ENCODE peak calls at places on chromosomes 12 and 14, in seven cellular contexts. One of them, this sample, is unnamed.
A peak's percentile ranks its signal among the peaks of the same experiment; 100 is the strongest.

GRCh38 chr14:101328412-101329149 is 232.7 kb upstream of the DIO3 start:
- DNase-seq in activated CD4-positive, alpha-beta T cell treated with anti-CD3 and anti-CD28 coated beads for 36 hours: no peak
- DNase-seq in GM03348: no peak
- DNase-seq in cardiac muscle cell: no peak
- DNase-seq in DMS153: no peak
- DNase-seq in left ventricle myocardium inferior: no peak
- DNase-seq in NCI-H2081 treated with DMSO at 0.1 percent for 48 hours: no peak
- DNase-seq in this sample: no peak

GRCh38 chr12:52044284-52044983 is 6.8 kb upstream of the NR4A1 start:
- DNase-seq in cardiac muscle cell: no peak
- DNase-seq in DMS153: no peak
- DNase-seq in NCI-H2081 treated with DMSO at 0.1 percent for 48 hours: no peak
- DNase-seq in left ventricle myocardium inferior: peak; percentile 87
- DNase-seq in activated CD4-positive, alpha-beta T cell treated with anti-CD3 and anti-CD28 coated beads for 36 hours: no peak
- DNase-seq in GM03348: peak; percentile 91
- DNase-seq in this sample: no peak

GRCh38 chr12:30013051-30013450 is 229.3 kb upstream of the TMTC1 start:
- DNase-seq in GM03348: no peak
- DNase-seq in left ventricle myocardium inferior: no peak
- DNase-seq in DMS153: no peak
- DNase-seq in cardiac muscle cell: peak; percentile 40
- DNase-seq in activated CD4-positive, alpha-beta T cell treated with anti-CD3 and anti-CD28 coated beads for 36 hours: no peak
- DNase-seq in NCI-H2081 treated with DMSO at 0.1 percent for 48 hours: no peak
- DNase-seq in this sample: no peak

GRCh38 chr12:130494736-130495135 is 157.0 kb downstream of the PIWIL1 start:
- DNase-seq in NCI-H2081 treated with DMSO at 0.1 percent for 48 hours: no peak
- DNase-seq in activated CD4-positive, alpha-beta T cell treated with anti-CD3 and anti-CD28 coated beads for 36 hours: no peak
- DNase-seq in DMS153: no peak
- DNase-seq in cardiac muscle cell: no peak
- DNase-seq in left ventricle myocardium inferior: no peak
- DNase-seq in GM03348: no peak
- DNase-seq in this sample: no peak

GRCh38 chr14:71006200-71006563 is 98.9 kb downstream of the PCNX1 start:
- DNase-seq in NCI-H2081 treated with DMSO at 0.1 percent for 48 hours: no peak
- DNase-seq in left ventricle myocardium inferior: no peak
- DNase-seq in cardiac muscle cell: no peak
- DNase-seq in GM03348: no peak
- DNase-seq in DMS153: no peak
- DNase-seq in activated CD4-positive, alpha-beta T cell treated with anti-CD3 and anti-CD28 coated beads for 36 hours: no peak
- DNase-seq in this sample: no peak

GRCh38 chr14:28057286-28058011 is 709.1 kb upstream of the FOXG1 start:
- DNase-seq in activated CD4-positive, alpha-beta T cell treated with anti-CD3 and anti-CD28 coated beads for 36 hours: no peak
- DNase-seq in NCI-H2081 treated with DMSO at 0.1 percent for 48 hours: no peak
- DNase-seq in cardiac muscle cell: no peak
- DNase-seq in DMS153: no peak
- DNase-seq in GM03348: no peak
- DNase-seq in left ventricle myocardium inferior: no peak
- DNase-seq in this sample: no peak

GRCh38 chr12:128571906-128572305 is 251.9 kb downstream of the SLC15A4 start:
- DNase-seq in cardiac muscle cell: no peak
- DNase-seq in DMS153: no peak
- DNase-seq in left ventricle myocardium inferior: no peak
- DNase-seq in activated CD4-positive, alpha-beta T cell treated with anti-CD3 and anti-CD28 coated beads for 36 hours: no peak
- DNase-seq in GM03348: no peak
- DNase-seq in NCI-H2081 treated with DMSO at 0.1 percent for 48 hours: no peak
- DNase-seq in this sample: no peak

GRCh38 chr12:27975222-27976136 is 2.9 kb upstream of the PTHLH start:
- DNase-seq in left ventricle myocardium inferior: no peak
- DNase-seq in NCI-H2081 treated with DMSO at 0.1 percent for 48 hours: no peak
- DNase-seq in DMS153: no peak
- DNase-seq in GM03348: peak; percentile 70
- DNase-seq in activated CD4-positive, alpha-beta T cell treated with anti-CD3 and anti-CD28 coated beads for 36 hours: peak; percentile 52
- DNase-seq in cardiac muscle cell: peak; percentile 75
- DNase-seq in this sample: peak; percentile 24

GRCh38 chr14:79011091-79011919 is 841.1 kb downstream of the NRXN3 start:
- DNase-seq in left ventricle myocardium inferior: no peak
- DNase-seq in activated CD4-positive, alpha-beta T cell treated with anti-CD3 and anti-CD28 coated beads for 36 hours: peak; percentile 5
- DNase-seq in DMS153: peak; percentile 26
- DNase-seq in NCI-H2081 treated with DMSO at 0.1 percent for 48 hours: no peak
- DNase-seq in GM03348: peak; percentile 57
- DNase-seq in cardiac muscle cell: peak; percentile 57
- DNase-seq in this sample: peak; percentile 1

GRCh38 chr12:93167841-93168492 is 209.8 kb upstream of the NUDT4 start:
- DNase-seq in NCI-H2081 treated with DMSO at 0.1 percent for 48 hours: no peak
- DNase-seq in DMS153: no peak
- DNase-seq in left ventricle myocardium inferior: no peak
- DNase-seq in activated CD4-positive, alpha-beta T cell treated with anti-CD3 and anti-CD28 coated beads for 36 hours: peak; percentile 69
- DNase-seq in GM03348: no peak
- DNase-seq in cardiac muscle cell: peak; percentile 55
- DNase-seq in this sample: peak; percentile 75

GRCh38 chr14:20409226-20409625 is 4.1 kb downstream of the TEP1 start:
- DNase-seq in NCI-H2081 treated with DMSO at 0.1 percent for 48 hours: no peak
- DNase-seq in left ventricle myocardium inferior: no peak
- DNase-seq in activated CD4-positive, alpha-beta T cell treated with anti-CD3 and anti-CD28 coated beads for 36 hours: no peak
- DNase-seq in GM03348: peak; percentile 52
- DNase-seq in DMS153: no peak
- DNase-seq in cardiac muscle cell: no peak
- DNase-seq in this sample: no peak

GRCh38 chr12:81683881-81684280 is 75.3 kb downstream of the PPFIA2 start:
- DNase-seq in left ventricle myocardium inferior: no peak
- DNase-seq in activated CD4-positive, alpha-beta T cell treated with anti-CD3 and anti-CD28 coated beads for 36 hours: no peak
- DNase-seq in cardiac muscle cell: no peak
- DNase-seq in NCI-H2081 treated with DMSO at 0.1 percent for 48 hours: no peak
- DNase-seq in DMS153: peak; percentile 55
- DNase-seq in GM03348: no peak
- DNase-seq in this sample: no peak

GRCh38 chr12:52211716-52212585 is 20.1 kb upstream of the KRT80 start:
- DNase-seq in GM03348: no peak
- DNase-seq in DMS153: no peak
- DNase-seq in activated CD4-positive, alpha-beta T cell treated with anti-CD3 and anti-CD28 coated beads for 36 hours: no peak
- DNase-seq in NCI-H2081 treated with DMSO at 0.1 percent for 48 hours: no peak
- DNase-seq in cardiac muscle cell: no peak
- DNase-seq in left ventricle myocardium inferior: peak; percentile 13
- DNase-seq in this sample: no peak

GRCh38 chr12:114696443-114697245 is 12.7 kb upstream of the TBX3 start:
- DNase-seq in activated CD4-positive, alpha-beta T cell treated with anti-CD3 and anti-CD28 coated beads for 36 hours: no peak
- DNase-seq in GM03348: no peak
- DNase-seq in NCI-H2081 treated with DMSO at 0.1 percent for 48 hours: no peak
- DNase-seq in left ventricle myocardium inferior: no peak
- DNase-seq in cardiac muscle cell: no peak
- DNase-seq in DMS153: no peak
- DNase-seq in this sample: no peak